ENCODE peak calls at places on chromosomes 1 and 21, in five cellular contexts. One of them, this sample, is unnamed.

GRCh38 chr1:46342084-46342656 is 1.6 kb downstream of the NSUN4 start:
- DNase-seq in NCI-H1092: no peak
- DNase-seq in substantia nigra: no peak
- DNase-seq in ACHN: peak
- DNase-seq in NCI-H345: no peak
- DNase-seq in this sample: peak

GRCh38 chr1:16971330-16972209 is 8.8 kb downstream of the MFAP2 start:
- DNase-seq in NCI-H345: peak
- DNase-seq in ACHN: no peak
- DNase-seq in NCI-H1092: peak
- DNase-seq in substantia nigra: no peak
- DNase-seq in this sample: peak

GRCh38 chr21:35644523-35644922 is 415.8 kb downstream of the SETD4 start:
- DNase-seq in NCI-H345: no peak
- DNase-seq in ACHN: no peak
- DNase-seq in NCI-H1092: no peak
- DNase-seq in substantia nigra: no peak
- DNase-seq in this sample: no peak

GRCh38 chr1:231748744-231749143 is 122.2 kb downstream of the DISC1 start:
- DNase-seq in NCI-H345: peak
- DNase-seq in NCI-H1092: no peak
- DNase-seq in ACHN: no peak
- DNase-seq in substantia nigra: no peak
- DNase-seq in this sample: no peak

GRCh38 chr1:195617157-195617556 is 991.1 kb downstream of the KCNT2 start:
- DNase-seq in NCI-H1092: no peak
- DNase-seq in ACHN: no peak
- DNase-seq in substantia nigra: no peak
- DNase-seq in NCI-H345: no peak
- DNase-seq in this sample: no peak

GRCh38 chr1:154419620-154420020 is 14.5 kb downstream of the IL6R start:
- DNase-seq in NCI-H345: no peak
- DNase-seq in NCI-H1092: no peak
- DNase-seq in substantia nigra: peak
- DNase-seq in ACHN: no peak
- DNase-seq in this sample: peak

GRCh38 chr1:14743368-14743767 is 144.9 kb downstream of the KAZN start:
- DNase-seq in NCI-H345: no peak
- DNase-seq in substantia nigra: no peak
- DNase-seq in ACHN: no peak
- DNase-seq in NCI-H1092: no peak
- DNase-seq in this sample: no peak

GRCh38 chr21:45128613-45129226 is 54.3 kb downstream of the ADARB1 start:
- DNase-seq in ACHN: peak
- DNase-seq in NCI-H345: peak
- DNase-seq in NCI-H1092: peak
- DNase-seq in substantia nigra: peak
- DNase-seq in this sample: peak

GRCh38 chr1:232912845-232913580 is 37.4 kb upstream of the NTPCR start:
- DNase-seq in NCI-H345: no peak
- DNase-seq in ACHN: no peak
- DNase-seq in NCI-H1092: no peak
- DNase-seq in substantia nigra: no peak
- DNase-seq in this sample: no peak

GRCh38 chr1:211648980-211649934 is 26.2 kb downstream of the NEK2 start:
- DNase-seq in ACHN: no peak
- DNase-seq in NCI-H345: no peak
- DNase-seq in substantia nigra: no peak
- DNase-seq in NCI-H1092: no peak
- DNase-seq in this sample: peak

GRCh38 chr1:13513885-13514546 is at the start of gene LRRC38:
- DNase-seq in NCI-H345: no peak
- DNase-seq in substantia nigra: no peak
- DNase-seq in NCI-H1092: no peak
- DNase-seq in ACHN: no peak
- DNase-seq in this sample: no peak

GRCh38 chr1:53465023-53465957 is 6.1 kb downstream of the DMRTB1 start:
- DNase-seq in NCI-H1092: no peak
- DNase-seq in NCI-H345: no peak
- DNase-seq in substantia nigra: no peak
- DNase-seq in ACHN: no peak
- DNase-seq in this sample: no peak

GRCh38 chr21:42463861-42464515 is 32.0 kb downstream of the RSPH1 start:
- DNase-seq in NCI-H345: peak
- DNase-seq in substantia nigra: peak
- DNase-seq in NCI-H1092: no peak
- DNase-seq in ACHN: peak
- DNase-seq in this sample: peak

GRCh38 chr1:62213075-62213914 is 18.6 kb downstream of the L1TD1 start:
- DNase-seq in ACHN: no peak
- DNase-seq in NCI-H1092: no peak
- DNase-seq in NCI-H345: no peak
- DNase-seq in substantia nigra: no peak
- DNase-seq in this sample: no peak

GRCh38 chr1:183845681-183846080 is 40.8 kb downstream of the RGL1 start:
- DNase-seq in NCI-H345: no peak
- DNase-seq in ACHN: no peak
- DNase-seq in substantia nigra: no peak
- DNase-seq in NCI-H1092: no peak
- DNase-seq in this sample: no peak

GRCh38 chr1:50766688-50767087 is 193.4 kb downstream of the FAF1 start:
- DNase-seq in substantia nigra: no peak
- DNase-seq in NCI-H1092: no peak
- DNase-seq in ACHN: no peak
- DNase-seq in NCI-H345: no peak
- DNase-seq in this sample: no peak

GRCh38 chr1:39157304-39157703 is 47.2 kb upstream of the MACF1 start:
- DNase-seq in ACHN: no peak
- DNase-seq in substantia nigra: no peak
- DNase-seq in NCI-H1092: no peak
- DNase-seq in NCI-H345: no peak
- DNase-seq in this sample: no peak

GRCh38 chr1:59738152-59738551 is 76.6 kb upstream of the HOOK1 start:
- DNase-seq in NCI-H1092: peak
- DNase-seq in ACHN: no peak
- DNase-seq in NCI-H345: peak
- DNase-seq in substantia nigra: no peak
- DNase-seq in this sample: no peak

GRCh38 chr1:9186082-9186859 is 48.3 kb upstream of the H6PD start:
- DNase-seq in NCI-H1092: no peak
- DNase-seq in substantia nigra: no peak
- DNase-seq in NCI-H345: no peak
- DNase-seq in ACHN: no peak
- DNase-seq in this sample: no peak

GRCh38 chr1:220353229-220354012 is 81.2 kb upstream of the RAB3GAP2 start:
- DNase-seq in NCI-H1092: no peak
- DNase-seq in NCI-H345: no peak
- DNase-seq in substantia nigra: no peak
- DNase-seq in ACHN: no peak
- DNase-seq in this sample: no peak

GRCh38 chr1:227758366-227758765 is 23.1 kb downstream of the SNAP47 start:
- DNase-seq in NCI-H1092: no peak
- DNase-seq in substantia nigra: no peak
- DNase-seq in ACHN: no peak
- DNase-seq in NCI-H345: no peak
- DNase-seq in this sample: no peak

GRCh38 chr1:150813028-150813707 is 5.1 kb upstream of the CTSK start:
- DNase-seq in NCI-H1092: peak
- DNase-seq in NCI-H345: peak
- DNase-seq in ACHN: peak
- DNase-seq in substantia nigra: peak
- DNase-seq in this sample: peak

GRCh38 chr1:3894626-3895278 is 5.3 kb downstream of the C1orf174 start:
- DNase-seq in NCI-H1092: no peak
- DNase-seq in substantia nigra: no peak
- DNase-seq in ACHN: no peak
- DNase-seq in NCI-H345: no peak
- DNase-seq in this sample: no peak

GRCh38 chr1:51714374-51715019 is 97.6 kb downstream of the OSBPL9 start:
- DNase-seq in ACHN: no peak
- DNase-seq in NCI-H1092: no peak
- DNase-seq in NCI-H345: no peak
- DNase-seq in substantia nigra: no peak
- DNase-seq in this sample: no peak

GRCh38 chr21:27045281-27045985 is 78.5 kb upstream of the ADAMTS5 start:
- DNase-seq in NCI-H1092: no peak
- DNase-seq in NCI-H345: no peak
- DNase-seq in substantia nigra: no peak
- DNase-seq in ACHN: no peak
- DNase-seq in this sample: no peak

GRCh38 chr1:151238467-151238739 is 16.1 kb upstream of the PSMD4 start:
- DNase-seq in NCI-H345: no peak
- DNase-seq in NCI-H1092: no peak
- DNase-seq in ACHN: peak
- DNase-seq in substantia nigra: no peak
- DNase-seq in this sample: peak

GRCh38 chr1:85580046-85580411 is 532 bp upstream of the CCN1 start:
- DNase-seq in ACHN: peak
- DNase-seq in NCI-H345: no peak
- DNase-seq in NCI-H1092: no peak
- DNase-seq in substantia nigra: no peak
- DNase-seq in this sample: peak

GRCh38 chr1:248114890-248115289 is 19.9 kb downstream of the OR2L13 start:
- DNase-seq in NCI-H345: no peak
- DNase-seq in substantia nigra: no peak
- DNase-seq in NCI-H1092: no peak
- DNase-seq in ACHN: no peak
- DNase-seq in this sample: no peak

GRCh38 chr1:156021087-156021416 is 301 bp upstream of the SSR2 start:
- DNase-seq in NCI-H345: no peak
- DNase-seq in substantia nigra: no peak
- DNase-seq in ACHN: no peak
- DNase-seq in NCI-H1092: no peak
- DNase-seq in this sample: no peak

GRCh38 chr1:46017876-46018503 is 114.4 kb downstream of the PIK3R3 start:
- DNase-seq in NCI-H1092: no peak
- DNase-seq in substantia nigra: no peak
- DNase-seq in ACHN: no peak
- DNase-seq in NCI-H345: no peak
- DNase-seq in this sample: no peak